ENCODE peak calls at places on chromosomes 5 and 9, in four cellular contexts. U, C, D and S are unnamed samples.
A peak's percentile ranks its signal among the peaks of the same experiment; 100 is the strongest.

GRCh38 chr9:5909999-5910398 is 19.3 kb downstream of the MLANA start:
- DNase-seq in D (no peak), C (no peak), U (no peak), S (no peak)

GRCh38 chr9:77547113-77547731 is 100.9 kb downstream of the GNA14 start:
- DNase-seq in C (no peak), U (no peak), D (no peak), S (no peak)

GRCh38 chr9:85863875-85864274 is 77.1 kb upstream of the NAA35 start:
- DNase-seq in C (no peak), D (no peak), U (no peak), S (no peak)

GRCh38 chr5:131230406-131230805 is 33.4 kb upstream of the CDC42SE2 start:
- DNase-seq in U (no peak), D (no peak), C (no peak), S (no peak)

GRCh38 chr9:101562966-101563365 is 29.3 kb downstream of the RNF20 start:
- DNase-seq in U (no peak), C (no peak), D (no peak), S (no peak)

GRCh38 chr5:160887780-160888179 is 35.8 kb upstream of the ATP10B start:
- DNase-seq in D (no peak), C (no peak), U (no peak), S (no peak)

GRCh38 chr5:54859321-54859720 is 126.1 kb downstream of the ESM1 start:
- DNase-seq in C (no peak), U (no peak), D (no peak), S (no peak)

GRCh38 chr9:4894076-4894475 is 91.0 kb upstream of the JAK2 start:
- DNase-seq in C (no peak), U (no peak), D (peak; percentile 62), S (no peak)

GRCh38 chr5:54049963-54050362 is 260.4 kb downstream of the ARL15 start:
- DNase-seq in C (no peak), U (no peak), D (no peak), S (no peak)

GRCh38 chr9:68755752-68756151 is 50.7 kb downstream of the PIP5K1B start:
- DNase-seq in U (no peak), D (no peak), C (no peak), S (no peak)

GRCh38 chr5:136457390-136458094 is 92.2 kb upstream of the TRPC7 start:
- DNase-seq in U (no peak), C (peak; percentile 27), D (no peak), S (no peak)

GRCh38 chr5:126280343-126280742 is 142.9 kb upstream of the GRAMD2B start:
- DNase-seq in C (no peak), D (no peak), U (no peak), S (no peak)